ENCODE peak calls at places on chromosomes 13 and 19, in seven cellular contexts. P is astrocyte of the spinal cord; M is dorsolateral prefrontal cortex; C is skeletal muscle cell; K is naive thymus-derived CD4-positive, alpha-beta T cell; Q is choroid plexus epithelial cell; Y is AG04449. O is an unnamed sample.

GRCh38 chr19:34577531-34578101 is 96.1 kb downstream of the WTIP start:
- DNase-seq in M (no peak), Q (no peak), Y (no peak), C (no peak), P (no peak), K (no peak), O (no peak)

GRCh38 chr19:2412449-2412848 is 14.9 kb downstream of the TIMM13 start:
- DNase-seq in K (no peak), M (no peak), P (no peak), C (no peak), Y (no peak), Q (no peak), O (no peak)

GRCh38 chr19:38425222-38425809 is 703 bp downstream of the RASGRP4 start:
- DNase-seq in M (no peak), Y (no peak), Q (no peak), P (no peak), C (no peak), K (no peak), O (no peak)

GRCh38 chr19:13337181-13337580 is 169.1 kb downstream of the CACNA1A start:
- DNase-seq in P (no peak), Q (no peak), Y (no peak), M (no peak), C (no peak), K (no peak), O (no peak)

GRCh38 chr13:23434431-23434830 is 929 bp upstream of the SACS start:
- DNase-seq in K (no peak), Q (no peak), Y (no peak), M (no peak), C (no peak), P (no peak), O (no peak)

GRCh38 chr19:30111456-30111855 is 169.4 kb downstream of the URI1 start:
- DNase-seq in Q (no peak), C (no peak), K (no peak), M (no peak), P (no peak), Y (no peak), O (no peak)

GRCh38 chr13:32257649-32258048 is 57.5 kb downstream of the ZAR1L start:
- DNase-seq in P (no peak), M (no peak), Y (no peak), Q (no peak), C (no peak), K (no peak), O (no peak)

GRCh38 chr19:16332991-16333624 is 8.5 kb downstream of the KLF2 start:
- DNase-seq in P (no peak), M (no peak), Q (no peak), K (no peak), C (no peak), Y (no peak), O (no peak)

GRCh38 chr13:30576528-30576927 is 41.2 kb upstream of the USPL1 start:
- DNase-seq in C (peak; percentile 31), M (no peak), K (peak; percentile 71), Q (peak; percentile 72), Y (no peak), P (peak; percentile 41), O (peak; percentile 96)

GRCh38 chr13:38686635-38687245 is at the start of gene FREM2:
- DNase-seq in Y (no peak), M (peak; percentile 42), K (no peak), Q (peak; percentile 29), P (peak; percentile 40), C (no peak), O (no peak)

GRCh38 chr19:37980419-37980975 is 73.5 kb downstream of the SIPA1L3 start:
- DNase-seq in C (no peak), K (no peak), P (no peak), Q (no peak), Y (no peak), M (no peak), O (no peak)

GRCh38 chr19:57747472-57747807 is 825 bp downstream of the ZNF776 start:
- DNase-seq in M (no peak), C (no peak), Q (no peak), K (no peak), Y (no peak), P (no peak), O (no peak)

GRCh38 chr19:27974082-27974513 is 1238.9 kb downstream of the UQCRFS1 start:
- DNase-seq in Y (no peak), P (peak; percentile 24), K (no peak), M (peak; percentile 60), C (no peak), Q (peak; percentile 58), O (peak; percentile 69)

GRCh38 chr19:6238643-6239281 is 41.0 kb downstream of the MLLT1 start:
- DNase-seq in M (no peak), K (no peak), Q (peak; percentile 58), C (no peak), P (peak; percentile 71), Y (no peak), O (no peak)

GRCh38 chr13:59483441-59484116 is 680.1 kb downstream of the DIAPH3 start:
- DNase-seq in Q (peak; percentile 51), Y (no peak), M (no peak), K (no peak), C (no peak), P (peak; percentile 29), O (no peak)

GRCh38 chr19:43469160-43469480 is 3.7 kb upstream of the LYPD3 start:
- DNase-seq in M (no peak), C (no peak), Q (no peak), K (peak; percentile 78), Y (no peak), P (no peak), O (peak; percentile 71)

GRCh38 chr19:1109697-1110671 is 6.2 kb downstream of the GPX4 start:
- DNase-seq in Y (no peak), P (no peak), Q (no peak), C (no peak), M (no peak), K (no peak), O (no peak)

GRCh38 chr19:45973564-45974338 is at the start of gene NOVA2:
- DNase-seq in C (no peak), M (peak; percentile 96), Q (peak; percentile 39), Y (no peak), K (no peak), P (peak; percentile 60), O (no peak)

GRCh38 chr13:61162636-61163035 is 253.0 kb downstream of the PCDH20 start:
- DNase-seq in M (no peak), K (no peak), P (peak; percentile 29), Y (no peak), Q (no peak), C (no peak), O (no peak)

GRCh38 chr19:27909861-27910260 is 1303.1 kb downstream of the UQCRFS1 start:
- DNase-seq in K (no peak), Y (no peak), C (no peak), M (no peak), Q (no peak), P (no peak), O (no peak)

GRCh38 chr13:24910502-24911134 is 146.6 kb downstream of the RNF17 start:
- DNase-seq in M (no peak), Y (no peak), K (no peak), P (no peak), Q (peak; percentile 6), C (no peak), O (no peak)

GRCh38 chr19:54416695-54417491 is 1.6 kb downstream of the TTYH1 start:
- DNase-seq in M (no peak), Q (no peak), Y (no peak), C (no peak), K (no peak), P (no peak), O (no peak)

GRCh38 chr19:14477417-14478112 is 2.4 kb upstream of the PTGER1 start:
- DNase-seq in P (no peak), C (no peak), Q (peak; percentile 80), Y (no peak), K (no peak), M (no peak), O (no peak)

GRCh38 chr13:31605076-31605858 is 134.1 kb upstream of the RXFP2 start:
- DNase-seq in C (no peak), P (no peak), Q (no peak), Y (no peak), K (no peak), M (no peak), O (no peak)

GRCh38 chr13:44605711-44606110 is 29.6 kb upstream of the TSC22D1 start:
- DNase-seq in Q (no peak), Y (no peak), P (no peak), M (no peak), K (no peak), C (no peak), O (no peak)
- H3K4me3 ChIP-seq in Q (no peak overlapping the region), Y (no peak overlapping the region), P (no peak overlapping the region), M (no peak overlapping the region), K (no peak overlapping the region), C (no peak overlapping the region), O (no peak overlapping the region)

DNA sequence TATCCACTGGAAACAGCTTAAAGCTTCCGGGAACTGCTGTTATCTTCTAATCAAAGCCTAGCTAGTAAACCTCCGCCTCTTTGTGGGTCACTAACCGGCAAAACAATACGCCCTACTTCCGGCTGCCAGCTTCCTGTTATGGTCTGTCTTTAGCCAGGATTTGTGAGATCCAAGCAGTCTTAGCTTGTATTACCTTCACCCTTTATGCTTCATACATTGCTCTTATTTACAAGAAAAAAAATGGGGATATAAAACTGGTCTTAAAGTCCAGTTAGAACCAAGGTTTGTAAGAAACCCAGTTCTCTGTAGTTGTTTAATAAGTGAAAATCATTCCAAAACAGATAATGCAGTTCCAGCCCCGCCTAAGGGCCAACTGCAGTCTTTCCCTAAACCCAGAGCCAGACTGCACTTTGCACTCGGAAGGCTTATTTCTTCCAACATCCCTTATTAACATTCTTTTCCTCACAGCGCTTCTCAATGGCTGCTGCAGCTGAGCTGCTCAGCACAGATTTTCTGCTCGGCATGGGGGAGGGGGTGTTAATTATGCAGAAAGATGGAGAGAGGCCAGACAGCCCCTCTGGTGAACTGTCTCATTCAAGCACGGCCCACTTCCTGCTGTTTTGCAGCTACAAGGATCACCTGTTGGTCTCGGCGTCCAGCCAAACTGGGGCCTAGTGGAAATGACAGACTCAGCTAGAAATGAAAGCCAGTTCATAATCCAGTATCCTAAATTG is 368.4 kb downstream of the KLF12 start:
- DNase-seq in K (peak; percentile 89), C (peak; percentile 56), Y (no peak), Q (peak; percentile 97), P (peak; percentile 86), M (peak; percentile 83), O (peak; percentile 49)
- H3K4me3 ChIP-seq in K (peak overlapping the region; percentile 52), C (no peak overlapping the region), Y (no peak overlapping the region), Q (peak overlapping the region; percentile 7), P (no peak overlapping the region), M (peak overlapping the region; percentile 43), O (no peak overlapping the region)

GRCh38 chr19:18020212-18021067 is 12.5 kb downstream of the ARRDC2 start:
- DNase-seq in K (no peak), C (peak; percentile 59), Y (no peak), Q (peak; percentile 77), M (peak; percentile 92), P (peak; percentile 42), O (no peak)
- H3K4me3 ChIP-seq in K (no peak overlapping the region), C (no peak overlapping the region), Y (no peak overlapping the region), Q (no peak overlapping the region), M (no peak overlapping the region), P (no peak overlapping the region), O (no peak overlapping the region)

GRCh38 chr13:92739306-92739818 is 487.2 kb upstream of the GPC6 start:
- DNase-seq in P (no peak), Q (peak; percentile 5), C (no peak), M (no peak), K (no peak), Y (no peak), O (no peak)

GRCh38 chr13:92735909-92736308 is 490.7 kb upstream of the GPC6 start:
- DNase-seq in C (no peak), M (no peak), K (no peak), P (no peak), Y (no peak), Q (no peak), O (no peak)

GRCh38 chr13:92734068-92734467 is 492.5 kb upstream of the GPC6 start:
- DNase-seq in Q (no peak), M (no peak), Y (no peak), C (no peak), P (no peak), K (no peak), O (no peak)

GRCh38 chr13:92734545-92734944 is 492.1 kb upstream of the GPC6 start:
- DNase-seq in K (no peak), C (no peak), Y (no peak), P (no peak), Q (no peak), M (no peak), O (no peak)
- H3K4me3 ChIP-seq in K (no peak overlapping the region), C (no peak overlapping the region), Y (no peak overlapping the region), P (no peak overlapping the region), Q (no peak overlapping the region), M (no peak overlapping the region), O (no peak overlapping the region)